ENCODE peak calls at places on chromosome 6, in six cellular contexts. One of them, this sample, is unnamed.

GRCh38 chr6:37502703-37503485 is 3.2 kb upstream of the CCDC167 start:
- DNase-seq in HAP-1: no peak
- DNase-seq in fibroblast of mammary gland: no peak
- DNase-seq in HCT116: no peak
- DNase-seq in AG09309: no peak
- DNase-seq in ovary: no peak
- DNase-seq in this sample: no peak

GRCh38 chr6:4732691-4733315 is 43.4 kb upstream of the CDYL start:
- DNase-seq in HAP-1: no peak
- DNase-seq in fibroblast of mammary gland: peak
- DNase-seq in HCT116: peak
- DNase-seq in AG09309: peak
- DNase-seq in ovary: peak
- DNase-seq in this sample: peak

GRCh38 chr6:136236491-136237293 is 13.4 kb downstream of the MTFR2 start:
- DNase-seq in HAP-1: no peak
- DNase-seq in fibroblast of mammary gland: peak
- DNase-seq in HCT116: no peak
- DNase-seq in AG09309: no peak
- DNase-seq in ovary: no peak
- DNase-seq in this sample: no peak

GRCh38 chr6:52502306-52503029 is 74.4 kb downstream of the TRAM2 start:
- DNase-seq in HAP-1: no peak
- DNase-seq in fibroblast of mammary gland: no peak
- DNase-seq in HCT116: no peak
- DNase-seq in AG09309: no peak
- DNase-seq in ovary: no peak
- DNase-seq in this sample: no peak

GRCh38 chr6:128032047-128032446 is 131.2 kb upstream of the THEMIS start:
- DNase-seq in HAP-1: no peak
- DNase-seq in fibroblast of mammary gland: no peak
- DNase-seq in HCT116: no peak
- DNase-seq in AG09309: no peak
- DNase-seq in ovary: no peak
- DNase-seq in this sample: no peak

GRCh38 chr6:25899123-25899522 is 25.1 kb upstream of the SLC17A3 start:
- DNase-seq in HAP-1: no peak
- DNase-seq in fibroblast of mammary gland: peak
- DNase-seq in HCT116: no peak
- DNase-seq in AG09309: no peak
- DNase-seq in ovary: no peak
- DNase-seq in this sample: no peak

GRCh38 chr6:147837540-147837939 is 329.1 kb downstream of the SAMD5 start:
- DNase-seq in HAP-1: no peak
- DNase-seq in fibroblast of mammary gland: no peak
- DNase-seq in HCT116: no peak
- DNase-seq in AG09309: no peak
- DNase-seq in ovary: no peak
- DNase-seq in this sample: no peak

GRCh38 chr6:126228001-126228791 is 111.7 kb upstream of the CENPW start:
- DNase-seq in HAP-1: no peak
- DNase-seq in fibroblast of mammary gland: no peak
- DNase-seq in HCT116: no peak
- DNase-seq in AG09309: no peak
- DNase-seq in ovary: no peak
- DNase-seq in this sample: no peak

GRCh38 chr6:148501178-148501590 is 158.5 kb downstream of the SASH1 start:
- DNase-seq in HAP-1: no peak
- DNase-seq in fibroblast of mammary gland: peak
- DNase-seq in HCT116: peak
- DNase-seq in AG09309: peak
- DNase-seq in ovary: no peak
- DNase-seq in this sample: no peak

GRCh38 chr6:5112065-5112799 is 27.1 kb downstream of the PPP1R3G start:
- DNase-seq in HAP-1: no peak
- DNase-seq in fibroblast of mammary gland: peak
- DNase-seq in HCT116: peak
- DNase-seq in AG09309: no peak
- DNase-seq in ovary: no peak
- DNase-seq in this sample: peak

GRCh38 chr6:128280960-128281359 is 239.4 kb downstream of the PTPRK start:
- DNase-seq in HAP-1: no peak
- DNase-seq in fibroblast of mammary gland: no peak
- DNase-seq in HCT116: no peak
- DNase-seq in AG09309: no peak
- DNase-seq in ovary: no peak
- DNase-seq in this sample: no peak

GRCh38 chr6:87763901-87764300 is 61.9 kb upstream of the AKIRIN2 start:
- DNase-seq in HAP-1: no peak
- DNase-seq in fibroblast of mammary gland: no peak
- DNase-seq in HCT116: no peak
- DNase-seq in AG09309: no peak
- DNase-seq in ovary: no peak
- DNase-seq in this sample: no peak

GRCh38 chr6:150857906-150858365 is 7.6 kb upstream of the MTHFD1L start:
- DNase-seq in HAP-1: no peak
- DNase-seq in fibroblast of mammary gland: no peak
- DNase-seq in HCT116: no peak
- DNase-seq in AG09309: no peak
- DNase-seq in ovary: no peak
- DNase-seq in this sample: no peak

GRCh38 chr6:24283043-24283985 is 74.5 kb downstream of the DCDC2 start:
- DNase-seq in HAP-1: peak
- DNase-seq in fibroblast of mammary gland: peak
- DNase-seq in HCT116: peak
- DNase-seq in AG09309: peak
- DNase-seq in ovary: peak
- DNase-seq in this sample: peak

GRCh38 chr6:166046232-166046631 is 121.4 kb downstream of the TBXT start:
- DNase-seq in HAP-1: no peak
- DNase-seq in fibroblast of mammary gland: peak
- DNase-seq in HCT116: no peak
- DNase-seq in AG09309: no peak
- DNase-seq in ovary: no peak
- DNase-seq in this sample: no peak

GRCh38 chr6:5061152-5061551 is 24.0 kb upstream of the PPP1R3G start:
- DNase-seq in HAP-1: no peak
- DNase-seq in fibroblast of mammary gland: no peak
- DNase-seq in HCT116: no peak
- DNase-seq in AG09309: no peak
- DNase-seq in ovary: no peak
- DNase-seq in this sample: no peak

GRCh38 chr6:97437087-97437486 is 154.1 kb upstream of the MMS22L start:
- DNase-seq in HAP-1: no peak
- DNase-seq in fibroblast of mammary gland: peak
- DNase-seq in HCT116: peak
- DNase-seq in AG09309: peak
- DNase-seq in ovary: no peak
- DNase-seq in this sample: peak

GRCh38 chr6:119310486-119311036 is 39.0 kb downstream of the MAN1A1 start:
- DNase-seq in HAP-1: no peak
- DNase-seq in fibroblast of mammary gland: peak
- DNase-seq in HCT116: no peak
- DNase-seq in AG09309: no peak
- DNase-seq in ovary: no peak
- DNase-seq in this sample: no peak

GRCh38 chr6:89311853-89312531 is 3.1 kb downstream of the GABRR2 start:
- DNase-seq in HAP-1: peak
- DNase-seq in fibroblast of mammary gland: peak
- DNase-seq in HCT116: no peak
- DNase-seq in AG09309: no peak
- DNase-seq in ovary: peak
- DNase-seq in this sample: peak

GRCh38 chr6:20096506-20096905 is 115.8 kb downstream of the MBOAT1 start:
- DNase-seq in HAP-1: no peak
- DNase-seq in fibroblast of mammary gland: no peak
- DNase-seq in HCT116: no peak
- DNase-seq in AG09309: no peak
- DNase-seq in ovary: no peak
- DNase-seq in this sample: no peak

GRCh38 chr6:27684264-27685211 is 211.6 kb upstream of the ZNF184 start:
- DNase-seq in HAP-1: peak
- DNase-seq in fibroblast of mammary gland: peak
- DNase-seq in HCT116: peak
- DNase-seq in AG09309: no peak
- DNase-seq in ovary: peak
- DNase-seq in this sample: peak

GRCh38 chr6:13916230-13916944 is 8.4 kb upstream of the RNF182 start:
- DNase-seq in HAP-1: no peak
- DNase-seq in fibroblast of mammary gland: peak
- DNase-seq in HCT116: no peak
- DNase-seq in AG09309: no peak
- DNase-seq in ovary: no peak
- DNase-seq in this sample: no peak

GRCh38 chr6:13285705-13286104 is 42.6 kb downstream of the TBC1D7 start:
- DNase-seq in HAP-1: no peak
- DNase-seq in fibroblast of mammary gland: no peak
- DNase-seq in HCT116: no peak
- DNase-seq in AG09309: no peak
- DNase-seq in ovary: no peak
- DNase-seq in this sample: no peak

GRCh38 chr6:151001387-151002063 is 136.0 kb downstream of the MTHFD1L start:
- DNase-seq in HAP-1: no peak
- DNase-seq in fibroblast of mammary gland: no peak
- DNase-seq in HCT116: no peak
- DNase-seq in AG09309: no peak
- DNase-seq in ovary: no peak
- DNase-seq in this sample: no peak

GRCh38 chr6:81875776-81876293 is 123.4 kb upstream of the TENT5A start:
- DNase-seq in HAP-1: no peak
- DNase-seq in fibroblast of mammary gland: no peak
- DNase-seq in HCT116: no peak
- DNase-seq in AG09309: no peak
- DNase-seq in ovary: no peak
- DNase-seq in this sample: no peak

GRCh38 chr6:17204548-17204947 is 76.6 kb upstream of the RBM24 start:
- DNase-seq in HAP-1: no peak
- DNase-seq in fibroblast of mammary gland: no peak
- DNase-seq in HCT116: no peak
- DNase-seq in AG09309: no peak
- DNase-seq in ovary: no peak
- DNase-seq in this sample: no peak

GRCh38 chr6:150685860-150686259 is 86.2 kb downstream of the PLEKHG1 start:
- DNase-seq in HAP-1: peak
- DNase-seq in fibroblast of mammary gland: peak
- DNase-seq in HCT116: peak
- DNase-seq in AG09309: no peak
- DNase-seq in ovary: no peak
- DNase-seq in this sample: no peak

DNA sequence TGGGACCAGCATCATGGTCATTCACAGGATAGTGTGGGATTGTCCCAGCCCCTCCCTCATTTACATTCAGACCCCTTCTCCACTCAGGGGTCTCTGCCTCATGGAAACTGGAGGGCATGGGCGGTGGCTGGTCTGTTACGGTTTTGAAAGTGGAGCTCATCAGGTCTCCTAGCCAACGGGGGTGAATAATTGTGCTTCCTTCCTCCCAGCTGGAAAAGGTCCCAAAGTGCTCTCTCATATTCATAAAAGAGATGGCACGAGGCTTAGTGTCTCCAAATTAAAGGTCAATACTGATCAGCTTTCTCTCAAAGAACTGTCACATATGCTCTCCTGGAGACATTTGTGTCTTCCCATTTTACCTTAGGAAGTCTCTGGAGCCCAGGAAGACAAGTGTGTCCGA is 19.9 kb downstream of the JARID2 start:
- DNase-seq in HAP-1: no peak
- DNase-seq in fibroblast of mammary gland: no peak
- DNase-seq in HCT116: no peak
- DNase-seq in AG09309: no peak
- DNase-seq in ovary: no peak
- DNase-seq in this sample: no peak
- H3K4me3 ChIP-seq in HAP-1: no peak
- H3K4me3 ChIP-seq in fibroblast of mammary gland: no peak
- H3K4me3 ChIP-seq in HCT116: no peak
- H3K4me3 ChIP-seq in AG09309: no peak
- H3K4me3 ChIP-seq in ovary: no peak
- H3K4me3 ChIP-seq in this sample: no peak

GRCh38 chr6:45437441-45437820 is 59.7 kb upstream of the SUPT3H start:
- DNase-seq in HAP-1: no peak
- DNase-seq in fibroblast of mammary gland: no peak
- DNase-seq in HCT116: no peak
- DNase-seq in AG09309: no peak
- DNase-seq in ovary: no peak
- DNase-seq in this sample: no peak

GRCh38 chr6:45438849-45439406 is 61.2 kb upstream of the SUPT3H start:
- DNase-seq in HAP-1: no peak
- DNase-seq in fibroblast of mammary gland: peak
- DNase-seq in HCT116: peak
- DNase-seq in AG09309: no peak
- DNase-seq in ovary: no peak
- DNase-seq in this sample: peak

GRCh38 chr6:45436544-45437440 is 59.1 kb upstream of the SUPT3H start:
- DNase-seq in HAP-1: no peak
- DNase-seq in fibroblast of mammary gland: peak
- DNase-seq in HCT116: no peak
- DNase-seq in AG09309: no peak
- DNase-seq in ovary: no peak
- DNase-seq in this sample: no peak

GRCh38 chr6:45439459-45439858 is 61.7 kb upstream of the SUPT3H start:
- DNase-seq in HAP-1: no peak
- DNase-seq in fibroblast of mammary gland: no peak
- DNase-seq in HCT116: no peak
- DNase-seq in AG09309: no peak
- DNase-seq in ovary: no peak
- DNase-seq in this sample: no peak

DNA sequence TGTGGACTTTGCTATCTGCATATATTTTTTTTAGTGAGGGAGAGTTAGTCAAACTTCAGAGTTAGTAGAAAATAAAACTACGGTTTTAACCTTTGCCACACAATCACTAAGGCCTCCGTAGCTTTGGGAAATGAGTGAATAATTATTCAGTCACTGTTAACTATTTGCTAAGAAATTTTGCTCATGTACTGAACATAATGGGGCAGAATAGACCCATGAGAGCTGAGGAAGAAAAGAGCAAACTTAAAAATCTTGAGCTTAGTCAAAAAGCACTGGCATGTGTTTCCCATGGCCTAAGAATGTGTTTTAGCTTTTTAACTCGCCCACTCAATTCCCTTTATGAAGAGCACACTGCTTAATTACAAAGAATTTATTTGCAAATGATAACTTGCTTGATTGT is 60.4 kb upstream of the SUPT3H start:
- DNase-seq in HAP-1: no peak
- DNase-seq in fibroblast of mammary gland: peak
- DNase-seq in HCT116: no peak
- DNase-seq in AG09309: no peak
- DNase-seq in ovary: no peak
- DNase-seq in this sample: no peak
- H3K4me3 ChIP-seq in HAP-1: no peak
- H3K4me3 ChIP-seq in fibroblast of mammary gland: no peak
- H3K4me3 ChIP-seq in HCT116: no peak
- H3K4me3 ChIP-seq in AG09309: no peak
- H3K4me3 ChIP-seq in ovary: no peak
- H3K4me3 ChIP-seq in this sample: no peak

GRCh38 chr6:158819977-158820632 is 937 bp upstream of the EZR start:
- DNase-seq in HAP-1: no peak
- DNase-seq in fibroblast of mammary gland: peak
- DNase-seq in HCT116: no peak
- DNase-seq in AG09309: no peak
- DNase-seq in ovary: no peak
- DNase-seq in this sample: no peak
- H3K4me3 ChIP-seq in HAP-1: no peak
- H3K4me3 ChIP-seq in fibroblast of mammary gland: no peak
- H3K4me3 ChIP-seq in HCT116: no peak
- H3K4me3 ChIP-seq in AG09309: no peak
- H3K4me3 ChIP-seq in ovary: no peak
- H3K4me3 ChIP-seq in this sample: no peak

GRCh38 chr6:110714143-110714542 is 101.1 kb downstream of the CDK19 start:
- DNase-seq in HAP-1: no peak
- DNase-seq in fibroblast of mammary gland: peak
- DNase-seq in HCT116: no peak
- DNase-seq in AG09309: no peak
- DNase-seq in ovary: no peak
- DNase-seq in this sample: no peak
- H3K4me3 ChIP-seq in HAP-1: no peak
- H3K4me3 ChIP-seq in fibroblast of mammary gland: no peak
- H3K4me3 ChIP-seq in HCT116: no peak
- H3K4me3 ChIP-seq in AG09309: no peak
- H3K4me3 ChIP-seq in ovary: no peak
- H3K4me3 ChIP-seq in this sample: no peak